ENCODE peak calls at places on chromosomes 6 and 20, in six cellular contexts. L is WTC11, Q is endothelial cell of umbilical vein, U is H1, P is HepG2, D is K562. K is an unnamed sample.

GRCh38 chr20:760751-761417 is 7.4 kb downstream of the SLC52A3 start:
- DNase-seq in Q (peak; percentile 26), P (peak; percentile 52), L (peak; percentile 76), U (peak; percentile 59), D (peak; percentile 83), K (peak; percentile 47)

GRCh38 chr6:13924146-13924948 is 405 bp upstream of the RNF182 start:
- DNase-seq in Q (peak; percentile 37), U (no peak), L (peak; percentile 71), D (peak; percentile 78), P (no peak), K (peak; percentile 17)

GRCh38 chr6:48078092-48078491 is 32.9 kb downstream of the PTCHD4 start:
- DNase-seq in U (no peak), D (no peak), Q (no peak), P (no peak), L (no peak), K (no peak)

GRCh38 chr6:50791900-50792508 is 26.7 kb upstream of the TFAP2B start:
- DNase-seq in P (peak; percentile 61), D (peak; percentile 69), Q (peak; percentile 50), U (no peak), L (no peak), K (peak; percentile 34)

GRCh38 chr6:16238057-16238657 is at the start of gene GMPR:
- DNase-seq in L (peak; percentile 50), P (no peak), U (no peak), Q (peak; percentile 81), D (peak; percentile 93), K (no peak)

GRCh38 chr6:158042245-158042798 is 60.7 kb downstream of the SYNJ2 start:
- DNase-seq in U (no peak), Q (peak; percentile 94), P (peak; percentile 40), L (no peak), D (peak; percentile 83), K (peak; percentile 51)

GRCh38 chr6:144343736-144344428 is 58.7 kb downstream of the UTRN start:
- DNase-seq in L (no peak), U (no peak), P (peak; percentile 98), D (no peak), Q (peak; percentile 88), K (no peak)

GRCh38 chr6:170464524-170464979 is 88.6 kb downstream of the PSMB1 start:
- DNase-seq in U (no peak), P (no peak), Q (no peak), D (no peak), L (no peak), K (no peak)

GRCh38 chr20:25275813-25276532 is 28.1 kb downstream of the PYGB start:
- DNase-seq in Q (no peak), U (no peak), L (peak; percentile 9), D (no peak), P (no peak), K (no peak)

GRCh38 chr6:11331136-11331535 is 98.7 kb upstream of the NEDD9 start:
- DNase-seq in D (no peak), P (no peak), Q (no peak), L (no peak), U (no peak), K (no peak)

GRCh38 chr6:42572523-42572922 is 8.7 kb downstream of the UBR2 start:
- DNase-seq in P (no peak), Q (no peak), D (no peak), L (no peak), U (no peak), K (no peak)

GRCh38 chr20:53004267-53004813 is 32.2 kb downstream of the TSHZ2 start:
- DNase-seq in U (no peak), P (no peak), L (no peak), D (no peak), Q (no peak), K (no peak)

GRCh38 chr6:112268628-112269027 is 14.3 kb upstream of the LAMA4 start:
- DNase-seq in D (no peak), Q (no peak), L (no peak), U (no peak), P (no peak), K (no peak)

GRCh38 chr6:43737272-43738081 is 32.5 kb upstream of the VEGFA start:
- DNase-seq in Q (no peak), P (no peak), D (peak; percentile 40), L (no peak), U (no peak), K (no peak)

GRCh38 chr6:65979120-65979519 is 272.1 kb upstream of the EYS start:
- DNase-seq in D (no peak), Q (no peak), U (no peak), L (no peak), P (no peak), K (no peak)

GRCh38 chr6:52104979-52105378 is 17.6 kb upstream of the PKHD1 start:
- DNase-seq in L (no peak), Q (no peak), U (no peak), D (no peak), P (no peak), K (no peak)

GRCh38 chr20:64041040-64041780 is 5.2 kb downstream of the C20orf204 start:
- DNase-seq in D (no peak), L (no peak), Q (peak; percentile 24), P (peak; percentile 67), U (no peak), K (no peak)

GRCh38 chr6:13175759-13176158 is 152.6 kb downstream of the TBC1D7 start:
- DNase-seq in U (no peak), P (no peak), Q (no peak), L (peak; percentile 57), D (no peak), K (no peak)

GRCh38 chr20:19120011-19120410 is 92.4 kb upstream of the SLC24A3 start:
- DNase-seq in U (no peak), Q (no peak), L (no peak), D (no peak), P (no peak), K (no peak)

GRCh38 chr6:44062771-44063560 is 64.3 kb downstream of the MRPL14 start:
- DNase-seq in U (no peak), Q (no peak), D (peak; percentile 93), L (peak; percentile 92), P (no peak), K (no peak)

GRCh38 chr6:133198725-133199124 is 42.4 kb upstream of the EYA4 start:
- DNase-seq in U (no peak), Q (no peak), L (no peak), P (no peak), D (no peak), K (peak; percentile 4)

GRCh38 chr20:61328906-61329558 is 77.0 kb downstream of the CDH4 start:
- DNase-seq in D (no peak), U (no peak), Q (peak; percentile 56), L (no peak), P (peak; percentile 15), K (no peak)

GRCh38 chr6:104173680-104174079 is 686.0 kb downstream of the HACE1 start:
- DNase-seq in P (no peak), L (no peak), U (no peak), Q (no peak), D (no peak), K (no peak)

GRCh38 chr6:157203312-157203744 is 120.0 kb downstream of the TMEM242 start:
- DNase-seq in P (no peak), D (no peak), U (no peak), L (no peak), Q (no peak), K (no peak)

DNA sequence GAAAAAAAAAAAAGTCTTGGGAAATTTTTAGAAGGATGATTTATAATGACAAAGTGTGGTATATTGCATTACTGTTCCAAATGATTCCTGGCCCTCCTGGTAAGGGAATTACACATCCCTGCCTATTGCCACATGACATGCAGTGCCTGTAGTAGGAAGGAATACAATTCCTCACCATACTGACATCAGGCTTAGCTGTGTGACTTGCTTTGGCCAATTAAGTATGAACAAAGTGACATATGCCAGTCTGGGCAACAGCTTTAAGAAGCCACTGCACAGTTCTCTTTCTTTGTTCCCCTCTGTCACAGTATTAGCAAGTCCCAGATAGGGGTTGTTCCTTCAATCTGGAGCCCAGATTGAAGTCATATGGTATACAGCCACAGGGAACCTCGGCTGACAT is 100.5 kb downstream of the KIF13A start:
- DNase-seq in D (no peak), L (no peak), Q (no peak), P (no peak), U (no peak), K (no peak)
- TF ChIP-seq JUN in D (no peak), L (no peak), Q (no peak), P (no peak), U (no peak), K (no peak)

DNA sequence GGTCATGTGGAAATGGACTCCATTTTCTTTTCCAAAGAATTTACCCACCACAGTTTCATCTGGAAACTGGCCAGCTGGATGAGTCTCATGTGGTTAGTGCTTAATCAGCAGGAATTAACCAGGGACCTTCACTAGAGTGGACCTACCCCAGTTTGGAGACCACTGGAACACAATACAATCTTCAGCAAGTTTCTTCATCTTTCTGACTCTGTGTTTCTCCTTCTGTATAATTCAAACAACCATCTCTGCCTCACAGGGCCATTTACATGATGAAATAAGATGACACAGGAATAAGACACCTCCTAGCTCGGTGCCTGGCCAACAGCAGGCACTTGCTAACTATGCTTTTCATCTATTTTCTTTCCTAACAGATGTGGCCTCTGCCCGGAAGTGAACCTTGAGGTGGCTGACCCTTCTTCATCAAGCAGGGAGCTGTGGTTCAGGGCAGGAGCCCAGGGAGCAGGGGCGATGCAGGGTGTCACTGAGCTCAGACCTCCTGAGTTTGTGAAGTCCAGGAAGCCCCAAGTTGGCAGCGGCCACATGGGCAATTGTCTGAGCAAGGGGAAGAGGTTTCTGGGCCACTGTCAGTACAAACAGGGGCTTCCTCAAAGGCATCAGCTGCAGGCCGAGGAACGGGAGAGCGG is 98.8 kb downstream of the SOD2 start:
- DNase-seq in P (no peak), U (no peak), L (no peak), Q (no peak), D (no peak), K (no peak)
- TF ChIP-seq JUN in P (no peak), U (no peak), L (no peak), Q (no peak), D (no peak), K (no peak)

GRCh38 chr6:137751768-137752560 is 115.1 kb upstream of the TNFAIP3 start:
- DNase-seq in Q (no peak), D (no peak), U (no peak), L (no peak), P (peak; percentile 62), K (no peak)

GRCh38 chr6:137754366-137754765 is 112.7 kb upstream of the TNFAIP3 start:
- DNase-seq in Q (no peak), U (no peak), P (no peak), D (no peak), L (no peak), K (no peak)

GRCh38 chr6:137758661-137759060 is 108.4 kb upstream of the TNFAIP3 start:
- DNase-seq in D (no peak), Q (no peak), L (no peak), U (no peak), P (no peak), K (no peak)

GRCh38 chr6:137756788-137757187 is 110.3 kb upstream of the TNFAIP3 start:
- DNase-seq in L (no peak), D (no peak), Q (no peak), U (no peak), P (no peak), K (no peak)

DNA sequence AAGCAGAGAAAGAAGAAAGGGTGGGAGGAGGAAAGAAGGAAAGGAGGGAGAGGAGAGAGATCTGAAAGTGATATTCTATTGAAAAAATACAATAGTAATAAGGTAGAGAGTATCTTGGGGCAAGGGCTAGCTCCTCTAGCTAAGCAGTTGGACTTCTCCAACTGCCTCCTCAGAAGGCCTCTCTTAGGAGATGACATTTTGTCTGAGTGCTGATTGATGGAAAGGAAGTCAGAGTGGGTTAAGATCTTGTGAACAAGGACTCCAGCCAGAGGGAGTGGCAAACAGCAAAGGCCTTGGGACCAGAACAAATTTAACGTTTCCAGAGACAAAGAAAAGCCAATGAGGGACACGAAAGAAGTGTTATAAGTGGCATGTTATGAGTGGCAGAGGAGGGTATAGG is 111.8 kb upstream of the TNFAIP3 start:
- DNase-seq in L (no peak), P (no peak), U (no peak), D (no peak), Q (no peak), K (no peak)
- TF ChIP-seq JUN in L (no peak), P (no peak), U (no peak), D (no peak), Q (no peak), K (no peak)

GRCh38 chr20:45082468-45082867 is 18.5 kb downstream of the KCNS1 start:
- DNase-seq in P (no peak), Q (no peak), U (no peak), D (no peak), L (no peak), K (no peak)
- TF ChIP-seq JUN in P (no peak), Q (no peak), U (no peak), D (no peak), L (no peak), K (no peak)

K was measured in A549.